ENCODE peak calls at places on chromosomes 3 and 15, in six cellular contexts. P is neuronal stem cell; Z is stimulated activated CD8-positive, alpha-beta memory T cell treated with anti-CD3 and anti-CD28 coated beads, Interleukin-2, amount 100 ng/mL, for 1 hour; V is activated CD8-positive, alpha-beta memory T cell treated with anti-CD3 and anti-CD28 coated beads for 4 hours; C is NCI-H510A treated with DMSO at 0.1 percent for 48 hours; R is midbrain. K is an unnamed sample.

GRCh38 chr3:159732172-159733111 is 256.2 kb upstream of the IL12A start:
- DNase-seq in P (peak), Z (no peak), V (no peak), C (no peak), R (no peak), K (no peak)

GRCh38 chr3:194633349-194634004 is at the start of gene TMEM44:
- DNase-seq in P (peak), Z (peak), V (peak), C (peak), R (peak), K (peak)

GRCh38 chr3:172568713-172569112 is 45.5 kb upstream of the TNFSF10 start:
- DNase-seq in P (no peak), Z (no peak), V (no peak), C (no peak), R (no peak), K (peak)

GRCh38 chr3:97970929-97971460 is 1.2 kb downstream of the RIOX2 start:
- DNase-seq in P (no peak), Z (no peak), V (no peak), C (no peak), R (no peak), K (no peak)

GRCh38 chr3:143063018-143063417 is 56.6 kb upstream of the CHST2 start:
- DNase-seq in P (no peak), Z (no peak), V (no peak), C (no peak), R (no peak), K (no peak)

GRCh38 chr15:48084759-48085420 is 35.9 kb upstream of the SLC24A5 start:
- DNase-seq in P (peak), Z (no peak), V (no peak), C (peak), R (no peak), K (no peak)

GRCh38 chr15:76181705-76182107 is 121.9 kb downstream of the TMEM266 start:
- DNase-seq in P (no peak), Z (no peak), V (no peak), C (no peak), R (no peak), K (no peak)

GRCh38 chr3:197151562-197151961 is 121.9 kb upstream of the MELTF start:
- DNase-seq in P (no peak), Z (no peak), V (no peak), C (peak), R (no peak), K (peak)

GRCh38 chr3:77370413-77370812 is 330.5 kb downstream of the ROBO2 start:
- DNase-seq in P (no peak), Z (no peak), V (no peak), C (no peak), R (no peak), K (no peak)

GRCh38 chr3:99240700-99241099 is 339.2 kb upstream of the DCBLD2 start:
- DNase-seq in P (peak), Z (no peak), V (no peak), C (no peak), R (no peak), K (no peak)

GRCh38 chr3:72690646-72691045 is 157.6 kb downstream of the SHQ1 start:
- DNase-seq in P (no peak), Z (no peak), V (no peak), C (no peak), R (no peak), K (no peak)

GRCh38 chr3:55511895-55512585 is 24.9 kb upstream of the WNT5A start:
- DNase-seq in P (no peak), Z (no peak), V (no peak), C (no peak), R (no peak), K (no peak)

GRCh38 chr3:151561878-151562277 is 101.0 kb upstream of the IGSF10 start:
- DNase-seq in P (no peak), Z (no peak), V (no peak), C (no peak), R (no peak), K (no peak)

GRCh38 chr15:79089331-79089889 is 1.2 kb downstream of the RASGRF1 start:
- DNase-seq in P (peak), Z (no peak), V (no peak), C (no peak), R (no peak), K (no peak)

GRCh38 chr15:28987337-28987736 is 101.6 kb downstream of the APBA2 start:
- DNase-seq in P (no peak), Z (no peak), V (no peak), C (no peak), R (no peak), K (no peak)

GRCh38 chr15:40379374-40379773 is 3.1 kb upstream of the KNSTRN start:
- DNase-seq in P (no peak), Z (no peak), V (no peak), C (no peak), R (no peak), K (no peak)

GRCh38 chr15:39493393-39494067 is 87.3 kb upstream of the THBS1 start:
- DNase-seq in P (no peak), Z (no peak), V (no peak), C (no peak), R (no peak), K (no peak)

GRCh38 chr15:89492111-89492641 is 4.2 kb downstream of the RHCG start:
- DNase-seq in P (no peak), Z (no peak), V (no peak), C (no peak), R (no peak), K (no peak)

GRCh38 chr3:189927975-189928895 is 192.5 kb downstream of the P3H2 start:
- DNase-seq in P (no peak), Z (no peak), V (no peak), C (no peak), R (no peak), K (no peak)

GRCh38 chr15:80174017-80174746 is 21.4 kb downstream of the FAH start:
- DNase-seq in P (no peak), Z (no peak), V (no peak), C (no peak), R (no peak), K (peak)

GRCh38 chr15:31831596-31831995 is 198.7 kb upstream of the CHRNA7 start:
- DNase-seq in P (no peak), Z (no peak), V (no peak), C (no peak), R (no peak), K (no peak)

GRCh38 chr3:59581000-59581399 is 531.2 kb upstream of the CFAP20DC start:
- DNase-seq in P (no peak), Z (no peak), V (no peak), C (no peak), R (no peak), K (no peak)

GRCh38 chr3:111723293-111723963 is 128.3 kb upstream of the ZBED2 start:
- DNase-seq in P (no peak), Z (no peak), V (no peak), C (peak), R (no peak), K (no peak)

GRCh38 chr3:30516238-30516637 is 90.2 kb upstream of the TGFBR2 start:
- DNase-seq in P (no peak), Z (no peak), V (no peak), C (no peak), R (no peak), K (no peak)

GRCh38 chr15:69385831-69386230 is 28.3 kb upstream of the KIF23 start:
- DNase-seq in P (no peak), Z (no peak), V (no peak), C (no peak), R (no peak), K (no peak)

GRCh38 chr3:58824285-58824684 is 157.7 kb upstream of the FAM3D start:
- DNase-seq in P (peak), Z (peak), V (no peak), C (peak), R (peak), K (peak)

GRCh38 chr3:7038394-7038793 is 177.5 kb downstream of the GRM7 start:
- DNase-seq in P (no peak), Z (no peak), V (no peak), C (no peak), R (no peak), K (peak)

GRCh38 chr15:101112336-101113113 is 139.3 kb downstream of the CHSY1 start:
- DNase-seq in P (no peak), Z (no peak), V (no peak), C (no peak), R (no peak), K (no peak)

GRCh38 chr3:44899683-44900367 is 25.4 kb downstream of the TGM4 start:
- DNase-seq in P (no peak), Z (no peak), V (no peak), C (no peak), R (no peak), K (no peak)